ENCODE peak calls at places on chromosomes 1 and 21, in six cellular contexts. V is IMR-90, K is mesendoderm, D is trophoblast cell, U is H9, S is H1. L is an unnamed sample.

GRCh38 chr1:12276225-12276624 is 46.4 kb downstream of the VPS13D start:
- DNase-seq in V (peak), D (peak), S (peak), U (peak), K (peak), L (peak)

GRCh38 chr1:91929246-91929645 is 20.0 kb upstream of the BRDT start:
- DNase-seq in S (no peak), D (no peak), K (peak), V (no peak), U (peak), L (no peak)

GRCh38 chr1:94962745-94963265 is 35.9 kb upstream of the CNN3 start:
- DNase-seq in K (no peak), S (no peak), D (no peak), U (no peak), V (peak), L (no peak)

GRCh38 chr21:38753114-38754100 is 52.3 kb upstream of the ETS2 start:
- DNase-seq in S (no peak), V (no peak), U (no peak), D (no peak), K (no peak), L (no peak)

GRCh38 chr1:170959385-170959784 is 24.1 kb downstream of the MROH9 start:
- DNase-seq in K (no peak), S (no peak), V (peak), U (no peak), D (no peak), L (no peak)

GRCh38 chr1:46394872-46395465 is 852 bp downstream of the FAAH start:
- DNase-seq in V (no peak), S (no peak), D (no peak), K (no peak), U (no peak), L (no peak)

GRCh38 chr1:91870322-91870721 is 15.6 kb downstream of the TGFBR3 start:
- DNase-seq in K (no peak), S (no peak), D (no peak), V (no peak), U (no peak), L (no peak)

GRCh38 chr1:229913491-229913890 is 153.5 kb upstream of the GALNT2 start:
- DNase-seq in S (no peak), U (no peak), V (no peak), K (no peak), D (no peak), L (no peak)

GRCh38 chr1:155282488-155283086 is 5.3 kb downstream of the HCN3 start:
- DNase-seq in D (no peak), U (no peak), S (no peak), K (no peak), V (no peak), L (no peak)

GRCh38 chr1:156540955-156541354 is 31.4 kb downstream of the IQGAP3 start:
- DNase-seq in K (no peak), V (peak), D (no peak), U (no peak), S (no peak), L (no peak)

GRCh38 chr1:88080875-88081274 is 603.2 kb upstream of the PKN2 start:
- DNase-seq in S (no peak), D (no peak), K (no peak), U (no peak), V (no peak), L (no peak)

GRCh38 chr1:168491527-168492164 is 52.2 kb downstream of the XCL2 start:
- DNase-seq in D (no peak), S (no peak), K (no peak), V (no peak), U (no peak), L (no peak)

GRCh38 chr1:92662048-92662447 is 122.9 kb downstream of the EVI5 start:
- DNase-seq in V (no peak), U (no peak), K (no peak), D (no peak), S (no peak), L (no peak)

GRCh38 chr21:42301371-42302291 is 13.6 kb downstream of the TFF3 start:
- DNase-seq in V (no peak), S (no peak), U (no peak), D (no peak), K (no peak), L (no peak)

GRCh38 chr1:29586991-29587745 is 350.8 kb downstream of the PTPRU start:
- DNase-seq in S (peak), K (no peak), D (no peak), U (no peak), V (peak), L (no peak)

GRCh38 chr1:18069903-18070302 is 37.7 kb upstream of the IGSF21 start:
- DNase-seq in V (no peak), K (no peak), S (no peak), D (no peak), U (no peak), L (no peak)

GRCh38 chr1:153306303-153307220 is 6.2 kb downstream of the PGLYRP3 start:
- DNase-seq in U (no peak), S (no peak), D (no peak), K (no peak), V (no peak), L (no peak)

DNA sequence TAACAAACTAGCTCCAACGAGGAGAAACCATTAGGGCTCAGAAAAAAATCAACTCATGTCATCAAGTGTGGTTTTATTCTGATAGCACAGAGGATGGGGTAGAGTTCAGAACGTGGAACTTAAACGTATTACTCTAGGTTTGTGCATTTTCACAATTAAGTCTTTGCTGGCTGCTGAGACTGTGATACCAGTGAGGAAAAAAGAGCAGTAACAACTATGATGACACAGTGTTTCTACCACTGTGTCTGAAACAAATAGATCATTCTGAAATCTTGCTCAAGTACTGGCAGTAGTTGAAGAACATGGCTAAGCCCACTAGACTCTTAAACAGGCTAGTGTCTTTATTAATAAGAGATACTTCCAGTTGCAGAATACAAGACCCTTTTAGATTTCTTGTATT is 31.0 kb downstream of the NUCKS1 start:
- DNase-seq in K (no peak), U (no peak), V (no peak), S (no peak), D (no peak), L (no peak)
- H3K4ac ChIP-seq in K (no peak), U (no peak), V (no peak), S (no peak), D (no peak), L (no peak)

DNA sequence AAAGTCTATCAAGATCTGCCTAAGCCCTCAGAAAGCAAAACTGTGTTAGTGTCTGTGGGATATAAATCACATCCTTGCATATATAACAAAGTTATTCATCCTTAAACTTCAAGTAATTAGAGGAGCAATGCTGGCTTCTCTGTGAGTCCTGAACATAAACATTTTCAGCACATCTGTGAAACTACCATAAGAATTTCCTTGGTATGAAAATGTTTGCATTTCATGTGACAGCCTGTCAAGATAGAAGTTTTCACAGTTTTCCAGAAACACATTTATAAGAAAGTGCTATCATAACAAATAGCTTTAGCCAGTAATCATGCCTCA is 41.5 kb downstream of the PCNX2 start:
- DNase-seq in K (no peak), S (no peak), U (no peak), D (no peak), V (peak), L (no peak)
- H3K4ac ChIP-seq in K (no peak), S (no peak), U (no peak), D (no peak), V (no peak), L (no peak)

GRCh38 chr1:178772952-178773351 is 47.9 kb downstream of the RALGPS2 start:
- DNase-seq in S (no peak), U (no peak), V (no peak), D (no peak), K (no peak), L (no peak)

GRCh38 chr1:178781549-178781948 is 56.5 kb downstream of the RALGPS2 start:
- DNase-seq in V (no peak), S (no peak), K (no peak), U (no peak), D (no peak), L (no peak)

GRCh38 chr1:178774263-178774662 is 49.2 kb downstream of the RALGPS2 start:
- DNase-seq in K (no peak), S (no peak), V (peak), D (no peak), U (no peak), L (no peak)

GRCh38 chr1:178776553-178776952 is 51.5 kb downstream of the RALGPS2 start:
- DNase-seq in S (no peak), U (no peak), K (no peak), D (no peak), V (no peak), L (no peak)
- H3K4ac ChIP-seq in S (no peak), U (no peak), K (no peak), D (no peak), V (no peak), L (no peak)

DNA sequence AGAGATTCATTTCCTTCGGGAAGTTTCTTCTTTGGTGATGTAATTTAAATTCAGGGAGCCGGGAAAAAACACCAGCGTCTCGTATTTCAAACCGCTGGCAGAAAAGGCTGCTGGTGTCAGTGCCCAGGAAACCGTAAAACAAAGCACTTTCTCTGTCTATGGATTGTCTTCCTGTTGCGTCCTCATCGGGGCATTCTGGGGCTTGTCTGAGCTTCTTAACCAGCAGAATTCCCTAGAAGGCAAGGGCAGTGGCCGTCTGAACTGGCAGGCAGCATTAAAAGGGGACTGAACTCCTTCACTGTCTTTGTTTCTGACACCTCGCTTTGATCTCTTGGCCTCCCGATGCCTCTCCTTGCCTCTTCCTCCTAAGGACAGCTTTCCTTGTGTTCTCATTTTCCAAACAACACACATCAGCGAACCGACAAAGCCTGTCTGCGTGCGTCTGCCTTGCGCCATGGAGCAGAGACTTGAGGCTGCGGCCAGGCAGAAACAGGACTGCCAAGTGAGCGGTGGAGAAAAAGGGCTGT is 391.6 kb upstream of the VAMP3 start:
- DNase-seq in V (peak), U (peak), D (no peak), K (peak), S (no peak), L (peak)
- H3K4ac ChIP-seq in V (peak), U (no peak), D (no peak), K (no peak), S (no peak), L (no peak)